ENCODE peak calls at places on chromosome 11, in ten cellular contexts. M is T1000; D is aorta; P is naive thymus-derived CD8-positive, alpha-beta T cell; S is fibroblast of the aortic adventitia; A is RCC 7860; B is A172; F is fibroblast of lung; K is EL; X is activated T-cell treated with anti-CD3 and anti-CD28 coated beads for 1 hour. Z is an unnamed sample.
A peak's percentile ranks its signal among the peaks of the same experiment; 100 is the strongest.

GRCh38 chr11:76972051-76972450 is 62.1 kb upstream of the B3GNT6 start:
- DNase-seq in M (no peak), D (no peak), P (no peak), S (no peak), A (no peak), B (no peak), F (no peak), K (no peak), X (no peak), Z (no peak)

GRCh38 chr11:1307998-1308744 is 1.3 kb downstream of the TOLLIP start:
- DNase-seq in M (no peak), D (no peak), P (no peak), S (peak; percentile 52), A (no peak), B (no peak), F (no peak), K (no peak), X (no peak), Z (no peak)

GRCh38 chr11:84634309-84634708 is 992.8 kb downstream of the DLG2 start:
- DNase-seq in M (no peak), D (no peak), P (no peak), S (no peak), A (no peak), B (no peak), F (no peak), K (no peak), X (no peak), Z (no peak)

GRCh38 chr11:117073539-117073938 is 24.7 kb downstream of the SIK3 start:
- DNase-seq in M (no peak), D (no peak), P (no peak), S (no peak), A (no peak), B (no peak), F (no peak), K (no peak), X (no peak), Z (no peak)

GRCh38 chr11:69891421-69892236 is 72.4 kb upstream of the FGF3 start:
- DNase-seq in M (no peak), D (peak; percentile 69), P (no peak), S (no peak), A (no peak), B (peak; percentile 34), F (peak; percentile 54), K (no peak), X (no peak), Z (no peak)

GRCh38 chr11:16605971-16606783 is 132.3 kb upstream of the C11orf58 start:
- DNase-seq in M (peak; percentile 81), D (peak; percentile 95), P (peak; percentile 83), S (peak; percentile 84), A (peak; percentile 55), B (peak; percentile 74), F (peak; percentile 94), K (peak; percentile 90), X (peak; percentile 73), Z (peak; percentile 91)

GRCh38 chr11:804599-804964 is 449 bp downstream of the PIDD1 start:
- DNase-seq in M (no peak), D (no peak), P (no peak), S (no peak), A (no peak), B (no peak), F (no peak), K (no peak), X (no peak), Z (no peak)

GRCh38 chr11:69437001-69437875 is 44.2 kb upstream of the LINC01488 start:
- DNase-seq in M (no peak), D (peak; percentile 70), P (no peak), S (no peak), A (peak; percentile 87), B (peak; percentile 92), F (no peak), K (peak; percentile 66), X (no peak), Z (peak; percentile 55)

GRCh38 chr11:119144825-119145476 is 3.9 kb upstream of the ABCG4 start:
- DNase-seq in M (peak; percentile 22), D (peak; percentile 83), P (no peak), S (peak; percentile 67), A (peak; percentile 29), B (peak; percentile 70), F (peak; percentile 72), K (peak; percentile 77), X (no peak), Z (peak; percentile 67)

Z was measured in Daoy.